ENCODE peak calls at places on chromosome 11, in ten cellular contexts. P is astrocyte of the spinal cord, D is IMR-90, Z is nephron progenitor cell, R is BJ, Q is cardiac muscle cell, E is fibroblast of pulmonary artery, M is PC-9, G is OCI-LY7, O is neural crest cell. N is an unnamed sample.
A peak's percentile ranks its signal among the peaks of the same experiment; 100 is the strongest.

GRCh38 chr11:14189874-14190273 is 169.1 kb downstream of the RRAS2 start:
- DNase-seq in O (no peak), M (no peak), Q (no peak), Z (no peak), D (no peak), G (no peak), E (peak; percentile 10), P (no peak), R (no peak), N (no peak)

GRCh38 chr11:58125469-58125868 is at the start of gene OR9I1:
- DNase-seq in O (no peak), Q (peak; percentile 12), R (no peak), M (no peak), D (peak; percentile 4), E (no peak), G (no peak), Z (no peak), P (no peak), N (no peak)

GRCh38 chr11:61922539-61922938 is 5.2 kb upstream of the RAB3IL1 start:
- DNase-seq in O (no peak), R (peak; percentile 57), P (peak; percentile 64), Z (peak; percentile 55), G (no peak), D (peak; percentile 48), M (no peak), Q (no peak), E (peak; percentile 85), N (no peak)

GRCh38 chr11:6273188-6273587 is 13.6 kb downstream of the CCKBR start:
- DNase-seq in G (no peak), M (no peak), O (no peak), R (no peak), D (no peak), Q (peak; percentile 49), Z (no peak), P (no peak), E (no peak), N (no peak)

GRCh38 chr11:32940865-32941264 is 48.3 kb downstream of the QSER1 start:
- DNase-seq in P (no peak), D (no peak), E (no peak), Q (no peak), G (no peak), R (no peak), M (no peak), O (no peak), Z (no peak), N (no peak)

GRCh38 chr11:75780888-75781287 is 12.3 kb downstream of the DGAT2 start:
- DNase-seq in O (no peak), R (no peak), D (no peak), Z (no peak), P (no peak), G (no peak), E (no peak), Q (no peak), M (no peak), N (no peak)

GRCh38 chr11:64245797-64246623 is 733 bp downstream of the PPP1R14B start:
- DNase-seq in D (peak; percentile 91), Q (no peak), O (no peak), E (peak; percentile 82), R (no peak), M (peak; percentile 96), P (peak; percentile 82), G (peak; percentile 64), Z (no peak), N (peak; percentile 62)

GRCh38 chr11:108008656-108009496 is at the start of gene CUL5:
- DNase-seq in O (peak; percentile 93), Z (peak; percentile 92), M (peak; percentile 90), R (peak; percentile 72), G (peak; percentile 93), P (peak; percentile 94), Q (peak; percentile 93), E (peak; percentile 95), D (peak; percentile 91), N (peak; percentile 88)

DNA sequence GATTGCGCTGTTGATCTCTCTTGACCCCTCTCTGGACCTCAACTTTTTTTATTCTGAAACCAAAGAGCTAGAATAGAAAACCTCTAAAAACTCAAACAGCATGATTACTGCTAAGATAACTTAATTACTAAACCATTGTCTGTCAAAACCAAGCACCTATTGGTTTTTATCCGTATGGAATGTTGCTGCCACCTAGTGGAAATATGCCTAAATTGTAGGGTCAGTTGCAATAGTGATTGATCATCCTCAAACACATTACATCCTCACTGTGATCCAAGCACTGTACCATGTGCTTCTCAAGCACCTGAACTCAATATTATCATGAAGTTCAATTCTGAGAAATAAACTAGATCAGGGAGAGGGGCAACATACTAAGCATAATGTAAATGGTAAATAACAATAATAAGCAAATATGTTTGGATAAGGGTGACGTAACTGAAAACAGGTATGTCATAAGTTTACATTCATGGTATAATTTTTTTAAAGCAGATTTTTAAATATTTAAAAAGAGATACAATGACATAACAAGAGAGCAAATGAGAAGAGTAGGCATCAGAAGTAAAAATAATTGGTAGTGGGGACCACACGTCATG is 3.8 kb upstream of the OR5A2 start:
- DNase-seq in O (peak; percentile 52), D (peak; percentile 45), E (peak; percentile 61), Z (peak; percentile 37), G (peak; percentile 78), Q (peak; percentile 63), R (no peak), P (peak; percentile 45), M (peak; percentile 11), N (no peak)
- TF ChIP-seq CTCF in O (peak; percentile 84), D (peak; percentile 74), E (peak; percentile 87), Z (peak; percentile 82), G (peak; percentile 96), Q (peak; percentile 74), R (peak; percentile 74), P (peak; percentile 74), M (peak; percentile 94), N (peak; percentile 69)

DNA sequence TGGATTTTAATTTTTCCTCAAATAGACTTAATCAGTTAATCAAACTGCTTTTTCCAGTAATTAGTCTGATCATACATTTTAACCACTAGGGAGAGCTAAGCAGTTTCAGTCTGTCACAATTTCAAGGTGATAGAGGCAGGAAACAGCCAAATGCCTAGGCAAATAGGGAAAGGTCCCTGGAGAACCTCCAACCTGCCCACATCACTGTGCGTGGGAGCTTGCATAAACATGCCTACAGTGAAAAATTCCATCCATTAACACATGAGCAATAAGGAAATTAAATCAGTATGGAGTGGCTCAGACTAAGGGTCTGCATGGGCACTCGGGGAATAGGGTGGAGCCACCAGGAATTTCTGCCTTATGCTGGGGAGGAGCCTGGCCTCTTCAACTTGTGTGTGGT is 74.6 kb downstream of the AASDHPPT start:
- DNase-seq in E (peak; percentile 36), R (peak; percentile 9), Q (no peak), P (peak; percentile 19), M (no peak), Z (no peak), D (peak; percentile 17), O (no peak), G (no peak), N (no peak)
- TF ChIP-seq CTCF in E (peak; percentile 26), R (peak; percentile 16), Q (peak; percentile 17), P (no peak), M (peak; percentile 11), Z (no peak), D (no peak), O (peak; percentile 27), G (peak; percentile 28), N (no peak)

DNA sequence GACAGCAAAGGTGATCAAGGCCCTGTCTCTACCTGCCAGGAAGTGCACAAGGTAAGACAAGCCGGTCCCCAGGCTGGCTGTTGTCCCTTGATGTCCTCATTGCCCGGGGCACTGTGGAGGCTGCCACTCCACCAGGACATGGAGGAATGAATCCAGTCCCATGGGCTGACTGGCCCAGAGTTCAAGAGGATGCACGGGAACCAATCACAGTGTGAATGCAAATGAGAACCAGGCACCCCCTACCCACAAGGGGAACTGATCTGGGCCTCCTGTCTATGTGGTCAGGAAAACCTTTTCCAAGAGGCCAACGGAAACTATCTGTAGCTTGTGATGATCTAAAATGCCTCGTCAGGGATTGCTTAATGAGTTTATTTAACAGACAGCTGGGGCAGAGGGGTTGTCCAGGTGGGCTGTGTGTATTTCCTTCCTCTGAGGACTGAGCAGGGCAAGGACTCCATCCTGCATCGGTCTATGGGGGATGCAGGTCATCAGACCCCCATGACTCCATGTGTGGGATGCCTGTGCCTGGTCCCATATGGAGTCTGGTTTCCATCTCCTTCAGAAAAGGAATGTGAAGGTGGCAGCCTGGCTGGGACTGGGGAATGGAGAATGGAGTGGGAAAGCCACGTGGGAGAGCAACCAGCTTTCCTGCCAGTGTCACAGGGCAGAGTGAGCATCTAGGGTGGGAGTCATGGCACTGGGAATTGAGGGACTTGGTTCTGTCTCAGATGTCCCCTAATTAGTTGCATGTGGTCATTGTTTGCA is 60.5 kb downstream of the CD82 start:
- DNase-seq in G (no peak), O (no peak), P (no peak), Z (no peak), D (no peak), M (no peak), Q (no peak), E (no peak), R (no peak), N (no peak)
- TF ChIP-seq CTCF in G (no peak), O (no peak), P (no peak), Z (no peak), D (no peak), M (no peak), Q (no peak), E (no peak), R (no peak), N (no peak)

DNA sequence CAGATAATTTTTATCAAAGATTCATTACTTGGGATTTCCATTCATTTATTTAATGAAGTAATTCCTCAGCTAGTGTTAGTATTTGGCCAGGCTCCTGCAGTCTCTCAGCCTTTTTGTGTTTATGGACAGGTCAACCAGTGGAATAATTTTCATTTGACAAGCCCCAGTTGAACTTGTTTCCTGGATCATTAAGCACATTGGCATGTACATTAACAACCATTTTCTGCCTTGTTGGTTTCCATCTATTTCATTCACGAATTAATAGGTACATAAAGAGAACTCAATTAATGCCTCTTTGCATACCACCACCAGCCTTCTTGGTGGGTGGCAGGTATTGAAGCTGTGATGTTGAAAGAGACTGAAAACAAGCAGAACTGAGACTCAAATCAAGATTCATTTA is 745.2 kb downstream of the KCNA4 start:
- DNase-seq in R (no peak), O (no peak), Z (no peak), E (no peak), M (no peak), D (peak; percentile 10), Q (no peak), G (no peak), P (no peak), N (no peak)
- TF ChIP-seq CTCF in R (no peak), O (no peak), Z (no peak), E (no peak), M (no peak), D (no peak), Q (no peak), G (no peak), P (no peak), N (no peak)

N was measured in natural killer cell.